ENCODE peak calls at places on chromosome 12, in five cellular contexts. S is RWPE1, E is glutamatergic neuron, O is foreskin keratinocyte, A is uterus. M is an unnamed sample.

GRCh38 chr12:54000105-54000773 is at the start of gene HOXC9:
- DNase-seq in E (peak; percentile 39), O (no peak), S (no peak), A (no peak), M (no peak)

GRCh38 chr12:91732086-91732485 is 413.6 kb downstream of the BTG1 start:
- DNase-seq in A (no peak), S (no peak), E (no peak), O (no peak), M (no peak)

GRCh38 chr12:122886851-122887816 is 8.8 kb downstream of the VPS37B start:
- DNase-seq in O (peak; percentile 95), A (no peak), S (peak; percentile 97), E (no peak), M (no peak)

GRCh38 chr12:70436836-70437235 is 70.7 kb downstream of the KCNMB4 start:
- DNase-seq in E (no peak), O (no peak), S (no peak), A (no peak), M (no peak)

GRCh38 chr12:104049278-104050257 is at the start of gene GLT8D2:
- DNase-seq in O (peak; percentile 60), S (peak; percentile 44), E (peak; percentile 34), A (peak; percentile 76), M (peak; percentile 42)

GRCh38 chr12:57133013-57133569 is 4.8 kb downstream of the LRP1 start:
- DNase-seq in E (no peak), S (no peak), O (no peak), A (peak; percentile 22), M (no peak)

GRCh38 chr12:59079029-59079428 is 158.7 kb upstream of the LRIG3 start:
- DNase-seq in E (no peak), S (peak; percentile 34), A (no peak), O (peak; percentile 86), M (no peak)

GRCh38 chr12:104480826-104481457 is 24.2 kb downstream of the CHST11 start:
- DNase-seq in E (no peak), S (no peak), O (peak; percentile 71), A (no peak), M (no peak)

GRCh38 chr12:126481688-126482087 is 1416.5 kb downstream of the AACS start:
- DNase-seq in O (no peak), E (no peak), S (no peak), A (no peak), M (no peak)

GRCh38 chr12:87661770-87662402 is 367.3 kb downstream of the C12orf50 start:
- DNase-seq in E (no peak), S (peak; percentile 8), A (no peak), O (peak; percentile 24), M (no peak)

GRCh38 chr12:129081755-129082250 is 228.5 kb downstream of the GLT1D1 start:
- DNase-seq in A (no peak), E (no peak), S (no peak), O (no peak), M (no peak)

GRCh38 chr12:112418596-112419268 is at the start of gene PTPN11:
- DNase-seq in S (peak; percentile 73), A (peak; percentile 91), E (peak; percentile 94), O (peak; percentile 80), M (peak; percentile 95)
- TF ChIP-seq CTCF in S (peak; percentile 61), A (peak; percentile 6), E (peak; percentile 83), O (peak; percentile 69), M (peak; percentile 82)

GRCh38 chr12:65074932-65075331 is 46.2 kb downstream of the WIF1 start:
- DNase-seq in E (no peak), O (no peak), A (no peak), S (peak; percentile 2), M (no peak)
- TF ChIP-seq CTCF in E (no peak), O (peak; percentile 39), A (no peak), S (no peak), M (no peak)

GRCh38 chr12:52442600-52443061 is 8.5 kb upstream of the KRT75 start:
- DNase-seq in O (peak; percentile 99), S (peak; percentile 83), E (no peak), A (no peak), M (no peak)
- TF ChIP-seq CTCF in O (peak; percentile 76), S (no peak), E (no peak), A (no peak), M (no peak)

GRCh38 chr12:3201741-3202500 is 124.7 kb downstream of the TSPAN9 start:
- DNase-seq in S (no peak), A (no peak), E (no peak), O (no peak), M (no peak)
- TF ChIP-seq CTCF in S (no peak), A (no peak), E (no peak), O (no peak), M (no peak)

GRCh38 chr12:25135531-25136154 is 59.3 kb downstream of the DNAI7 start:
- DNase-seq in E (no peak), S (peak; percentile 43), O (peak; percentile 97), A (no peak), M (peak; percentile 49)
- TF ChIP-seq CTCF in E (no peak), S (no peak), O (peak; percentile 63), A (no peak), M (peak; percentile 25)